ENCODE peak calls at places on chromosome 11, in four cellular contexts. One of them, this sample, is unnamed.

GRCh38 chr11:110295086-110295485 is 1.3 kb downstream of the RDX start:
- DNase-seq in naive thymus-derived CD4-positive, alpha-beta T cell: no peak
- DNase-seq in foreskin fibroblast: no peak
- DNase-seq in fibroblast of mammary gland: no peak
- DNase-seq in this sample: no peak

GRCh38 chr11:23280088-23280487 is 419.8 kb upstream of the CCDC179 start:
- DNase-seq in naive thymus-derived CD4-positive, alpha-beta T cell: no peak
- DNase-seq in foreskin fibroblast: peak
- DNase-seq in fibroblast of mammary gland: peak
- DNase-seq in this sample: no peak

GRCh38 chr11:34243620-34244493 is 114.0 kb downstream of the ABTB2 start:
- DNase-seq in naive thymus-derived CD4-positive, alpha-beta T cell: no peak
- DNase-seq in foreskin fibroblast: no peak
- DNase-seq in fibroblast of mammary gland: peak
- DNase-seq in this sample: no peak

GRCh38 chr11:106101797-106102196 is 24.3 kb downstream of the AASDHPPT start:
- DNase-seq in naive thymus-derived CD4-positive, alpha-beta T cell: no peak
- DNase-seq in foreskin fibroblast: peak
- DNase-seq in fibroblast of mammary gland: peak
- DNase-seq in this sample: no peak

GRCh38 chr11:124865902-124866851 is 945 bp downstream of the ROBO3 start:
- DNase-seq in naive thymus-derived CD4-positive, alpha-beta T cell: peak
- DNase-seq in foreskin fibroblast: no peak
- DNase-seq in fibroblast of mammary gland: no peak
- DNase-seq in this sample: no peak

GRCh38 chr11:117966908-117967307 is 19.3 kb upstream of the IL10RA start:
- DNase-seq in naive thymus-derived CD4-positive, alpha-beta T cell: no peak
- DNase-seq in foreskin fibroblast: no peak
- DNase-seq in fibroblast of mammary gland: no peak
- DNase-seq in this sample: no peak

GRCh38 chr11:37506516-37506915 is 908.5 kb upstream of the RAG2 start:
- DNase-seq in naive thymus-derived CD4-positive, alpha-beta T cell: no peak
- DNase-seq in foreskin fibroblast: no peak
- DNase-seq in fibroblast of mammary gland: peak
- DNase-seq in this sample: no peak

GRCh38 chr11:59135648-59136461 is 6.8 kb upstream of the FAM111A start:
- DNase-seq in naive thymus-derived CD4-positive, alpha-beta T cell: peak
- DNase-seq in foreskin fibroblast: peak
- DNase-seq in fibroblast of mammary gland: peak
- DNase-seq in this sample: peak

GRCh38 chr11:102110761-102111010 is 439 bp downstream of the YAP1 start:
- DNase-seq in naive thymus-derived CD4-positive, alpha-beta T cell: peak
- DNase-seq in foreskin fibroblast: peak
- DNase-seq in fibroblast of mammary gland: no peak
- DNase-seq in this sample: no peak

GRCh38 chr11:117572671-117573070 is 224.3 kb downstream of the DSCAML1 start:
- DNase-seq in naive thymus-derived CD4-positive, alpha-beta T cell: no peak
- DNase-seq in foreskin fibroblast: no peak
- DNase-seq in fibroblast of mammary gland: no peak
- DNase-seq in this sample: no peak

GRCh38 chr11:83818349-83818748 is 532.2 kb upstream of the CCDC90B start:
- DNase-seq in naive thymus-derived CD4-positive, alpha-beta T cell: no peak
- DNase-seq in foreskin fibroblast: no peak
- DNase-seq in fibroblast of mammary gland: peak
- DNase-seq in this sample: no peak

GRCh38 chr11:107370390-107370789 is 87.2 kb downstream of the CWF19L2 start:
- DNase-seq in naive thymus-derived CD4-positive, alpha-beta T cell: no peak
- DNase-seq in foreskin fibroblast: peak
- DNase-seq in fibroblast of mammary gland: peak
- DNase-seq in this sample: no peak

GRCh38 chr11:96744697-96745096 is 354.9 kb downstream of the JRKL start:
- DNase-seq in naive thymus-derived CD4-positive, alpha-beta T cell: no peak
- DNase-seq in foreskin fibroblast: no peak
- DNase-seq in fibroblast of mammary gland: peak
- DNase-seq in this sample: no peak

GRCh38 chr11:100434821-100435641 is 252.1 kb upstream of the ARHGAP42 start:
- DNase-seq in naive thymus-derived CD4-positive, alpha-beta T cell: no peak
- DNase-seq in foreskin fibroblast: no peak
- DNase-seq in fibroblast of mammary gland: no peak
- DNase-seq in this sample: no peak

GRCh38 chr11:31512117-31512516 is 2.5 kb downstream of the ELP4 start:
- DNase-seq in naive thymus-derived CD4-positive, alpha-beta T cell: no peak
- DNase-seq in foreskin fibroblast: no peak
- DNase-seq in fibroblast of mammary gland: no peak
- DNase-seq in this sample: no peak

GRCh38 chr11:26976389-26976788 is 17.5 kb upstream of the FIBIN start:
- DNase-seq in naive thymus-derived CD4-positive, alpha-beta T cell: no peak
- DNase-seq in foreskin fibroblast: peak
- DNase-seq in fibroblast of mammary gland: peak
- DNase-seq in this sample: no peak

GRCh38 chr11:6986487-6986886 is 33.7 kb downstream of the ZNF214 start:
- DNase-seq in naive thymus-derived CD4-positive, alpha-beta T cell: no peak
- DNase-seq in foreskin fibroblast: no peak
- DNase-seq in fibroblast of mammary gland: no peak
- DNase-seq in this sample: no peak

GRCh38 chr11:61042961-61043540 is 59.2 kb upstream of the CD5 start:
- DNase-seq in naive thymus-derived CD4-positive, alpha-beta T cell: no peak
- DNase-seq in foreskin fibroblast: no peak
- DNase-seq in fibroblast of mammary gland: no peak
- DNase-seq in this sample: no peak

GRCh38 chr11:99370557-99371200 is 349.9 kb downstream of the CNTN5 start:
- DNase-seq in naive thymus-derived CD4-positive, alpha-beta T cell: no peak
- DNase-seq in foreskin fibroblast: no peak
- DNase-seq in fibroblast of mammary gland: peak
- DNase-seq in this sample: no peak

GRCh38 chr11:78889698-78890097 is 315.0 kb upstream of the NARS2 start:
- DNase-seq in naive thymus-derived CD4-positive, alpha-beta T cell: no peak
- DNase-seq in foreskin fibroblast: no peak
- DNase-seq in fibroblast of mammary gland: no peak
- DNase-seq in this sample: no peak

GRCh38 chr11:6962673-6963072 is 36.4 kb downstream of the ZNF215 start:
- DNase-seq in naive thymus-derived CD4-positive, alpha-beta T cell: no peak
- DNase-seq in foreskin fibroblast: no peak
- DNase-seq in fibroblast of mammary gland: peak
- DNase-seq in this sample: no peak

GRCh38 chr11:61384271-61385242 is 7.8 kb upstream of the TMEM216 start:
- DNase-seq in naive thymus-derived CD4-positive, alpha-beta T cell: no peak
- DNase-seq in foreskin fibroblast: no peak
- DNase-seq in fibroblast of mammary gland: peak
- DNase-seq in this sample: no peak

DNA sequence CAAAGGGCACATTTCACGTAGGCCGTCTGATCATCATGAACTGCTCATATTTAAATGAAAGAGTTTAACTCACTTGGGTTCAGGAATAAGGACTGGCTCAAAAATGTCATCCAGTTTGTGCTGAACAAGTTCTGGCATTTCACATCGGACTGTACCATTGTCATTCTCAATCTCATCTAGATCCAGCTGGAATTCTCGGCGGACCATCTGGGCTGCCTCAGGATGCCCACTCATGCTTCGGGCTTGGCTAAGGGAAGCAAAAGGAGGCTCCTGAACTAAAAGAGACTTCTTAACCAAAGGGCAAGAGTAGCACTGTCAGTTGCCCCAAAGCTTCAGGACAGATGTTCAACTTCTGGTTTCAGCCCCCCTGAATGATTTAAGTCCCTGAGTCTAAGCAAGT is 40.2 kb downstream of the F2 start:
- DNase-seq in naive thymus-derived CD4-positive, alpha-beta T cell: no peak
- DNase-seq in foreskin fibroblast: no peak
- DNase-seq in fibroblast of mammary gland: no peak
- DNase-seq in this sample: no peak
- H3K4me3 ChIP-seq in naive thymus-derived CD4-positive, alpha-beta T cell: no peak
- H3K4me3 ChIP-seq in foreskin fibroblast: no peak
- H3K4me3 ChIP-seq in fibroblast of mammary gland: no peak
- H3K4me3 ChIP-seq in this sample: no peak

GRCh38 chr11:64007629-64008282 is 21.5 kb downstream of the OTUB1 start:
- DNase-seq in naive thymus-derived CD4-positive, alpha-beta T cell: no peak
- DNase-seq in foreskin fibroblast: no peak
- DNase-seq in fibroblast of mammary gland: peak
- DNase-seq in this sample: no peak
- H3K4me3 ChIP-seq in naive thymus-derived CD4-positive, alpha-beta T cell: peak
- H3K4me3 ChIP-seq in foreskin fibroblast: peak
- H3K4me3 ChIP-seq in fibroblast of mammary gland: peak
- H3K4me3 ChIP-seq in this sample: no peak

DNA sequence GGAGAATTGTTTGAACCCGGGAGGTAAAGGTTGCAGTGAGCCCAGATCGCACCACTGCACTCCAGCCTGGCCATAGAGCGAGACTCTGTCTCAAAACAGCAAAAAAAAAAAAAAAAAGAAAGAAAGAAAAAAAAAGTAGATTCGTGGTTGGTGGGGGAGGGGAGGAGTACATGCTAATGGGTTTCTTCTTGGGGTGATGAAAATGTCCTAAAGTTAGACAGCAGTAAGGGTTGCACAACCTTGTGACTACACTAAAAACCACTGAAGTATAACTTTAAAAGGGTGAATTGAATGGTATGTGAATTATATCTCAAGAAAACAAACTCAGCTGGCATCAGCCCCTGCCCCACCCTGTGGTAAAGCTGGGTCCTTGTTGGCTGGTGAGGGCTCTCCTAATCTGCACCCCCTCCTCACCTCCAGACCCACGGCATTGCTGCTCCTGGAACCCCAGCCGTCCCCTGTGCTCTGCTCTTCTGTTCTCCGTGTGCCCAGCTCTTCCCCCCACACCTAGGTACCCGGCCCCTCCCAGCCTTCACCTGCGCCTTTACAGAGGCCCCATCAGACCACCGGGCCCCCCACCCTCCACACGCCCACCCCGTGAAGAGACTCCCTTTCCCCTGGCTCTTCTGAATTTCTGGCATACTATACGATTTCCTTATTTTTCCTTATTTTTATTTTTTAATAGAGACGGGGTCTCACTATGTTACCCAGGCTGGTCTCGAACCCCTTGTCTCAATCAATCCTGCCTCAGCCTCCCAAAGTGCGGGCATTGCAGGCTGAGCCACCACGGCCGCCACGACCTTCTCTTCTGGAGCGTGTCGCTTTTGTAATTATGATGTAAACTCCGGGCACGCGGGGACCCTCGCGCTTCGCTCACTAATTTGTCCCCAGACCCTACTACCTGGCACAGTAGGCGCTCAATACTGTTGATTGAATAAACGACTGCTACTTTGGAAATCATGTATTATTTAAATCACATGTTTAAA is 927 bp upstream of the FADD start:
- DNase-seq in naive thymus-derived CD4-positive, alpha-beta T cell: no peak
- DNase-seq in foreskin fibroblast: no peak
- DNase-seq in fibroblast of mammary gland: peak
- DNase-seq in this sample: peak
- H3K4me3 ChIP-seq in naive thymus-derived CD4-positive, alpha-beta T cell: peak
- H3K4me3 ChIP-seq in foreskin fibroblast: peak
- H3K4me3 ChIP-seq in fibroblast of mammary gland: peak
- H3K4me3 ChIP-seq in this sample: peak

GRCh38 chr11:64843971-64844329 is 503 bp downstream of the CDC42BPG start:
- DNase-seq in naive thymus-derived CD4-positive, alpha-beta T cell: no peak
- DNase-seq in foreskin fibroblast: no peak
- DNase-seq in fibroblast of mammary gland: no peak
- DNase-seq in this sample: no peak
- H3K4me3 ChIP-seq in naive thymus-derived CD4-positive, alpha-beta T cell: peak
- H3K4me3 ChIP-seq in foreskin fibroblast: no peak
- H3K4me3 ChIP-seq in fibroblast of mammary gland: no peak
- H3K4me3 ChIP-seq in this sample: peak

GRCh38 chr11:2412323-2412722 is 11.8 kb downstream of the TSSC4 start:
- DNase-seq in naive thymus-derived CD4-positive, alpha-beta T cell: no peak
- DNase-seq in foreskin fibroblast: no peak
- DNase-seq in fibroblast of mammary gland: no peak
- DNase-seq in this sample: no peak
- H3K4me3 ChIP-seq in naive thymus-derived CD4-positive, alpha-beta T cell: no peak
- H3K4me3 ChIP-seq in foreskin fibroblast: no peak
- H3K4me3 ChIP-seq in fibroblast of mammary gland: no peak
- H3K4me3 ChIP-seq in this sample: no peak

DNA sequence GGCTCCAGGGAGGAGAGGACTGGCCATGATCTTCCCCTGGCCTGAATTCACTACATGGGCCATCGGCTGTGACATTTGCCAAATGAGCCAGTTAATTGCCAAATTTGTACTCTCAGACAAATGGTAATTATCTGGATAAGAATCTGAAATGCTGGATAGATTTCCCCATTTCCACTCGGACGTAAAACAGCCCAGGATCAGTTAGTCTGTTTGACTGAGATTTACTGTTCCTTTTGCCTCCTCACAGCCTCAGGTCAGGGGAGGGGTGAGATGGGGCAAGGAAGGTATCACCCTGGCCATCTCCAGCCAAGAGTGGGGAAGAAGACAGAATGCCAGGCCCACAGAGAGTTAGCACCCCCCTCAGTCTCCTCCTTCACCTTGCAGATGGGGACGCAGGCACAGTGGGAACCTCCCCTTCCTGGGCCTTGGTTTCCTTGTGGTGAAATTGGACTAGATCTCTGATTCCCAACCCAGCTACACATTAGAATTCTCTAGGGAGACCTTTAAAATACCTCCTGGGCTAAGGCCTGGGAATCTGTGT is 5.2 kb downstream of the TRIM29 start:
- DNase-seq in naive thymus-derived CD4-positive, alpha-beta T cell: no peak
- DNase-seq in foreskin fibroblast: no peak
- DNase-seq in fibroblast of mammary gland: no peak
- DNase-seq in this sample: no peak
- H3K4me3 ChIP-seq in naive thymus-derived CD4-positive, alpha-beta T cell: no peak
- H3K4me3 ChIP-seq in foreskin fibroblast: no peak
- H3K4me3 ChIP-seq in fibroblast of mammary gland: no peak
- H3K4me3 ChIP-seq in this sample: no peak

GRCh38 chr11:89184021-89184420 is 6.3 kb downstream of the TYR start:
- DNase-seq in naive thymus-derived CD4-positive, alpha-beta T cell: no peak
- DNase-seq in foreskin fibroblast: peak
- DNase-seq in fibroblast of mammary gland: peak
- DNase-seq in this sample: no peak
- H3K4me3 ChIP-seq in naive thymus-derived CD4-positive, alpha-beta T cell: no peak
- H3K4me3 ChIP-seq in foreskin fibroblast: no peak
- H3K4me3 ChIP-seq in fibroblast of mammary gland: no peak
- H3K4me3 ChIP-seq in this sample: no peak

GRCh38 chr11:72720806-72721205 is 31.4 kb downstream of the ARAP1 start:
- DNase-seq in naive thymus-derived CD4-positive, alpha-beta T cell: no peak
- DNase-seq in foreskin fibroblast: no peak
- DNase-seq in fibroblast of mammary gland: no peak
- DNase-seq in this sample: no peak
- H3K4me3 ChIP-seq in naive thymus-derived CD4-positive, alpha-beta T cell: peak
- H3K4me3 ChIP-seq in foreskin fibroblast: peak
- H3K4me3 ChIP-seq in fibroblast of mammary gland: peak
- H3K4me3 ChIP-seq in this sample: peak